ENCODE peak calls at places on chromosomes 11 and 22, in nine cellular contexts. S, U, I, R, F, X, O, A and T are unnamed samples.

GRCh38 chr11:41985799-41986198 is 526.3 kb upstream of the LRRC4C start:
- DNase-seq in S (no peak), R (no peak), A (no peak), F (no peak), U (no peak), I (no peak), O (no peak), X (no peak), T (no peak)

GRCh38 chr22:48579035-48579914 is 1248.4 kb downstream of the BRD1 start:
- DNase-seq in U (no peak), R (no peak), A (no peak), I (no peak), S (no peak), O (no peak), F (no peak), X (no peak), T (no peak)

GRCh38 chr11:92717240-92717639 is 252.2 kb upstream of the MTNR1B start:
- DNase-seq in U (no peak), O (no peak), X (no peak), R (no peak), F (no peak), A (no peak), I (no peak), S (no peak), T (peak; percentile 8)

GRCh38 chr11:45857834-45858492 is 10.7 kb downstream of the CRY2 start:
- DNase-seq in U (peak; percentile 4), X (no peak), O (no peak), F (no peak), S (no peak), I (no peak), A (no peak), R (no peak), T (peak; percentile 96)

GRCh38 chr11:70005107-70005818 is 72.9 kb upstream of the ANO1 start:
- DNase-seq in F (peak; percentile 78), X (no peak), U (no peak), I (no peak), O (no peak), R (no peak), A (no peak), S (no peak), T (no peak)

GRCh38 chr11:35617687-35618496 is at the start of gene FJX1:
- DNase-seq in U (peak; percentile 63), O (no peak), R (no peak), A (no peak), S (peak; percentile 76), X (peak; percentile 66), I (peak; percentile 73), F (peak; percentile 86), T (peak; percentile 94)

GRCh38 chr11:77065878-77066228 is 918 bp upstream of the CAPN5 start:
- DNase-seq in S (peak; percentile 34), R (no peak), A (no peak), I (no peak), X (no peak), O (no peak), F (no peak), U (no peak), T (peak; percentile 39)

GRCh38 chr22:36727927-36728488 is 24.5 kb upstream of the CACNG2 start:
- DNase-seq in X (no peak), U (no peak), R (no peak), O (no peak), I (no peak), S (no peak), F (no peak), A (no peak), T (no peak)

GRCh38 chr11:44865866-44866272 is 84.8 kb downstream of the TP53I11 start:
- DNase-seq in F (peak; percentile 18), X (no peak), S (no peak), O (no peak), A (no peak), I (no peak), U (peak; percentile 75), R (no peak), T (no peak)

GRCh38 chr11:87384078-87384729 is 346.5 kb downstream of the TMEM135 start:
- DNase-seq in O (no peak), X (no peak), A (no peak), S (no peak), U (no peak), F (no peak), I (no peak), R (no peak), T (no peak)